ENCODE peak calls at places on chromosomes 16 and 17, in eight cellular contexts. P is Right ventricle myocardium inferior; N is body of pancreas; B is activated CD4-positive, alpha-beta T cell treated with anti-CD3 and anti-CD28 coated beads for 24 hours; U is HL-60; M is astrocyte; L is substantia nigra; W is activated CD8-positive, alpha-beta memory T cell treated with anti-CD3 and anti-CD28 coated beads for 24 hours. O is an unnamed sample.

GRCh38 chr17:6456321-6456720 is 12.1 kb downstream of the PIMREG start:
- DNase-seq in M (no peak), P (peak), B (no peak), N (no peak), L (no peak), U (no peak), W (no peak), O (no peak)

GRCh38 chr16:30949655-30950515 is 1.0 kb downstream of the ORAI3 start:
- DNase-seq in N (peak), B (no peak), L (no peak), P (peak), U (peak), W (peak), M (peak), O (peak)

GRCh38 chr16:16938980-16939379 is 531.8 kb downstream of the XYLT1 start:
- DNase-seq in N (no peak), M (no peak), L (no peak), B (no peak), W (no peak), P (no peak), U (no peak), O (no peak)

GRCh38 chr16:63461248-63461841 is 1425.1 kb upstream of the CDH8 start:
- DNase-seq in U (no peak), W (no peak), N (peak), B (no peak), M (peak), P (no peak), L (no peak), O (peak)

GRCh38 chr16:4215106-4215505 is 26.8 kb downstream of the SRL start:
- DNase-seq in B (no peak), N (no peak), U (no peak), P (peak), W (no peak), M (no peak), L (no peak), O (no peak)

GRCh38 chr17:47789611-47790520 is 31.7 kb downstream of the OSBPL7 start:
- DNase-seq in L (no peak), B (peak), W (peak), M (peak), P (peak), U (no peak), N (peak), O (peak)

GRCh38 chr16:15864939-15865338 is 8.1 kb upstream of the MYH11 start:
- DNase-seq in W (no peak), P (no peak), M (no peak), L (no peak), U (no peak), N (no peak), B (no peak), O (no peak)

GRCh38 chr16:24203675-24204074 is 52.5 kb upstream of the CACNG3 start:
- DNase-seq in N (no peak), M (no peak), U (no peak), L (no peak), P (no peak), W (no peak), B (no peak), O (no peak)

GRCh38 chr17:7673239-7673638 is 14.1 kb downstream of the TP53 start:
- DNase-seq in L (no peak), B (peak), W (peak), P (no peak), M (no peak), N (peak), U (no peak), O (no peak)

GRCh38 chr17:35804658-35805192 is 4.6 kb upstream of the TAF15 start:
- DNase-seq in N (peak), M (peak), W (peak), B (no peak), U (peak), L (no peak), P (no peak), O (peak)

GRCh38 chr17:28968269-28968913 is 17.1 kb upstream of the PHF12 start:
- DNase-seq in B (no peak), P (no peak), L (no peak), U (no peak), M (peak), N (no peak), W (no peak), O (peak)

GRCh38 chr17:71447644-71448043 is 673.2 kb upstream of the SOX9 start:
- DNase-seq in B (no peak), P (no peak), L (no peak), N (no peak), M (no peak), W (no peak), U (no peak), O (no peak)

GRCh38 chr16:57264381-57264780 is 19.3 kb downstream of the ARL2BP start:
- DNase-seq in W (no peak), M (no peak), U (no peak), L (no peak), B (no peak), N (no peak), P (peak), O (no peak)

GRCh38 chr17:56658648-56659047 is 65.1 kb downstream of the NOG start:
- DNase-seq in L (no peak), N (no peak), W (no peak), M (no peak), U (no peak), B (no peak), P (no peak), O (no peak)

GRCh38 chr17:42748906-42749798 is 4.3 kb upstream of the EZH1 start:
- DNase-seq in M (no peak), N (no peak), B (no peak), P (peak), L (no peak), U (no peak), W (no peak), O (no peak)

GRCh38 chr17:31486351-31487062 is 95.0 kb downstream of the RAB11FIP4 start:
- DNase-seq in L (no peak), N (peak), P (no peak), U (no peak), M (no peak), B (no peak), W (no peak), O (no peak)

GRCh38 chr16:66250686-66251405 is 115.6 kb upstream of the CDH5 start:
- DNase-seq in L (no peak), U (no peak), P (peak), W (no peak), B (no peak), M (peak), N (peak), O (peak)

GRCh38 chr16:1318268-1318545 is 8.8 kb downstream of the UBE2I start:
- DNase-seq in W (no peak), L (no peak), B (no peak), M (no peak), U (no peak), P (no peak), N (no peak), O (no peak)

GRCh38 chr16:85924675-85925074 is 25.7 kb downstream of the IRF8 start:
- DNase-seq in U (no peak), L (no peak), P (no peak), W (no peak), B (no peak), N (no peak), M (peak), O (no peak)

GRCh38 chr17:48276776-48277175 is 153.2 kb downstream of the SKAP1 start:
- DNase-seq in P (no peak), N (no peak), U (no peak), M (no peak), L (no peak), B (no peak), W (no peak), O (no peak)

GRCh38 chr16:8878523-8878911 is 3.6 kb upstream of the LITAFD start:
- DNase-seq in P (no peak), B (no peak), L (no peak), W (no peak), U (no peak), M (peak), N (peak), O (peak)

GRCh38 chr17:3990391-3991127 is 26.3 kb upstream of the ATP2A3 start:
- DNase-seq in W (no peak), P (no peak), B (no peak), L (no peak), N (no peak), U (no peak), M (peak), O (no peak)

GRCh38 chr17:75832164-75832651 is 12.0 kb downstream of the UNC13D start:
- DNase-seq in U (no peak), L (no peak), B (no peak), W (peak), P (no peak), M (peak), N (peak), O (no peak)

GRCh38 chr16:50266337-50267091 is at the start of gene ADCY7:
- DNase-seq in P (peak), U (no peak), W (peak), B (peak), N (peak), M (peak), L (no peak), O (peak)

GRCh38 chr16:56625943-56626654 is 518 bp downstream of the MT1E start:
- DNase-seq in L (no peak), P (peak), N (peak), W (no peak), B (no peak), U (no peak), M (peak), O (peak)